ENCODE peak calls at places on chromosomes 2 and 18, in nine cellular contexts. K is Peyer's patch; N is endothelial cell of umbilical vein; D is progenitor cell of endocrine pancreas; O is GM23248; P is CD4-positive, alpha-beta T cell; S is WERI-Rb-1; G is HTR-8/SVneo; U is activated CD4-positive, alpha-beta T cell treated with anti-CD3 and anti-CD28 coated beads, Interleukin-2, amount 10 ng/mL, durations not matched to agents 7 days and 5 days. R is an unnamed sample.

GRCh38 chr18:10591891-10592290 is 66.1 kb downstream of the NAPG start:
- DNase-seq in U (no peak), K (no peak), O (no peak), G (no peak), N (no peak), S (no peak), P (no peak), D (no peak), R (no peak)

GRCh38 chr18:7878265-7879173 is 311.4 kb downstream of the PTPRM start:
- DNase-seq in P (no peak), S (no peak), K (no peak), D (no peak), O (no peak), U (no peak), G (no peak), N (peak), R (peak)

GRCh38 chr2:219475697-219476604 is 22.7 kb upstream of the GMPPA start:
- DNase-seq in K (peak), S (peak), D (peak), O (peak), N (peak), G (peak), P (peak), U (peak), R (peak)

GRCh38 chr2:46296216-46296839 is 879 bp upstream of the EPAS1 start:
- DNase-seq in D (no peak), O (no peak), U (peak), P (no peak), S (no peak), K (no peak), G (no peak), N (no peak), R (no peak)

GRCh38 chr18:75455249-75456183 is 28.0 kb upstream of the SMIM21 start:
- DNase-seq in G (no peak), U (no peak), D (peak), N (peak), P (no peak), K (no peak), O (peak), S (no peak), R (no peak)

GRCh38 chr2:42958036-42958370 is 165.6 kb upstream of the HAAO start:
- DNase-seq in G (no peak), S (no peak), K (no peak), P (no peak), U (no peak), O (no peak), N (no peak), D (no peak), R (no peak)

GRCh38 chr18:60984496-60984895 is 348.7 kb upstream of the CDH20 start:
- DNase-seq in U (no peak), G (peak), S (no peak), N (no peak), O (no peak), P (no peak), K (no peak), D (no peak), R (no peak)

GRCh38 chr2:151523825-151524224 is 114.1 kb downstream of the RIF1 start:
- DNase-seq in G (no peak), D (no peak), K (no peak), P (no peak), S (no peak), O (peak), U (no peak), N (no peak), R (no peak)

R was measured in RCC 7860.